ENCODE peak calls at places on chromosomes 16 and 17, in five cellular contexts. P is foreskin keratinocyte; V is sigmoid colon; O is effector CD4-positive, alpha-beta T cell; X is CD8-positive, alpha-beta T cell. E is an unnamed sample.

GRCh38 chr17:9529033-9529748 is 46.4 kb downstream of the STX8 start:
- DNase-seq in P (no peak), V (no peak), O (no peak), X (no peak), E (no peak)

GRCh38 chr16:31221357-31222160 is 4.6 kb upstream of the PYDC1 start:
- DNase-seq in X (no peak), P (no peak), V (no peak), O (no peak), E (no peak)

GRCh38 chr17:9802294-9802693 is 10.9 kb upstream of the DHRS7C start:
- DNase-seq in P (no peak), O (no peak), V (no peak), X (no peak), E (peak)

GRCh38 chr17:52383493-52384100 is 225.1 kb upstream of the CA10 start:
- DNase-seq in X (no peak), O (no peak), V (no peak), P (peak), E (peak)

GRCh38 chr17:3944485-3945388 is 19.5 kb downstream of the ATP2A3 start:
- DNase-seq in O (no peak), P (no peak), X (peak), V (peak), E (no peak)

GRCh38 chr16:85055503-85056210 is 28.1 kb downstream of the KIAA0513 start:
- DNase-seq in V (no peak), O (peak), X (peak), P (no peak), E (no peak)

GRCh38 chr17:78738245-78738644 is 43.8 kb downstream of the CYTH1 start:
- DNase-seq in O (no peak), X (no peak), P (no peak), V (no peak), E (no peak)

GRCh38 chr17:40382251-40382650 is 17.7 kb upstream of the GJD3 start:
- DNase-seq in P (no peak), V (no peak), X (no peak), O (no peak), E (no peak)